ENCODE peak calls at places on chromosomes 11 and 22, in eight cellular contexts. H is naive thymus-derived CD4-positive, alpha-beta T cell; N is thoracic aorta; T is psoas muscle; K is HAP-1; E is IMR-90; L is heart right ventricle; C is PC-3. Q is an unnamed sample. For H3K4me1 and H3K27me3, the result is how much of the 10 kb centered on the place peaks cover.

GRCh38 chr11:16211407-16211806 is 144.9 kb downstream of the SOX6 start:
- DNase-seq in H (no peak), N (no peak), T (no peak), K (no peak), E (no peak), L (no peak), C (no peak), Q (no peak)

GRCh38 chr11:93735627-93736026 is 5.7 kb downstream of the TAF1D start:
- DNase-seq in H (no peak), N (no peak), T (no peak), K (no peak), E (no peak), L (no peak), C (no peak), Q (no peak)

GRCh38 chr11:65419773-65420481 is 2.7 kb upstream of the NEAT1 start:
- DNase-seq in H (peak), N (peak), T (peak), K (peak), E (peak), L (peak), C (peak), Q (peak)

GRCh38 chr22:34111210-34111824 is 191.0 kb upstream of the LARGE1 start:
- DNase-seq in H (no peak), N (no peak), T (no peak), K (peak), E (no peak), L (no peak), C (peak), Q (peak)

GRCh38 chr11:67439321-67440228 is 2.1 kb upstream of the PTPRCAP start:
- DNase-seq in H (peak), N (no peak), T (peak), K (no peak), E (no peak), L (no peak), C (peak), Q (no peak)

GRCh38 chr11:135033545-135033944 is 621.5 kb upstream of the B3GAT1 start:
- DNase-seq in H (no peak), N (no peak), T (no peak), K (peak), E (no peak), L (no peak), C (no peak), Q (peak)

GRCh38 chr11:27409060-27409459 is 46.0 kb upstream of the CCDC34 start:
- DNase-seq in H (no peak), N (no peak), T (no peak), K (no peak), E (no peak), L (no peak), C (no peak), Q (no peak)

GRCh38 chr22:17898375-17898774 is 124.1 kb upstream of the BID start:
- DNase-seq in H (no peak), N (no peak), T (no peak), K (no peak), E (no peak), L (no peak), C (no peak), Q (no peak)

GRCh38 chr22:43945632-43946390 is 9.4 kb upstream of the SAMM50 start:
- DNase-seq in H (peak), N (no peak), T (peak), K (peak), E (peak), L (peak), C (peak), Q (peak)

GRCh38 chr11:58451585-58451984 is 9.5 kb upstream of the OR5B12 start:
- DNase-seq in H (no peak), N (no peak), T (no peak), K (no peak), E (peak), L (no peak), C (no peak), Q (no peak)

GRCh38 chr11:78547931-78548705 is 26.5 kb downstream of the NARS2 start:
- DNase-seq in H (no peak), N (no peak), T (no peak), K (no peak), E (no peak), L (no peak), C (no peak), Q (no peak)

GRCh38 chr22:50089231-50090140 is at the start of gene MOV10L1:
- DNase-seq in H (no peak), N (no peak), T (no peak), K (no peak), E (no peak), L (no peak), C (no peak), Q (no peak)

GRCh38 chr11:69396948-69397307 is 84.5 kb upstream of the LINC01488 start:
- DNase-seq in H (no peak), N (no peak), T (peak), K (no peak), E (no peak), L (no peak), C (no peak), Q (no peak)

GRCh38 chr11:93089474-93090102 is 108.2 kb downstream of the SLC36A4 start:
- DNase-seq in H (no peak), N (no peak), T (no peak), K (peak), E (peak), L (no peak), C (peak), Q (peak)

GRCh38 chr22:30288414-30289125 is 735 bp downstream of the CASTOR1 start:
- DNase-seq in H (no peak), N (no peak), T (no peak), K (no peak), E (no peak), L (no peak), C (no peak), Q (no peak)

GRCh38 chr11:41245184-41245583 is 214.3 kb downstream of the LRRC4C start:
- DNase-seq in H (no peak), N (no peak), T (no peak), K (no peak), E (no peak), L (peak), C (no peak), Q (no peak)

GRCh38 chr11:120248551-120249278 is 8.8 kb downstream of the POU2F3 start:
- DNase-seq in H (no peak), N (no peak), T (no peak), K (no peak), E (peak), L (no peak), C (peak), Q (no peak)

GRCh38 chr11:102753267-102753666 is 27.2 kb downstream of the MMP10 start:
- DNase-seq in H (no peak), N (no peak), T (no peak), K (no peak), E (no peak), L (no peak), C (no peak), Q (no peak)

GRCh38 chr11:134574425-134574824 is 162.4 kb upstream of the B3GAT1 start:
- DNase-seq in H (no peak), N (no peak), T (no peak), K (no peak), E (no peak), L (no peak), C (no peak), Q (no peak)

GRCh38 chr11:3995949-3996554 is 98.5 kb upstream of the RRM1 start:
- DNase-seq in H (no peak), N (no peak), T (no peak), K (no peak), E (peak), L (no peak), C (peak), Q (no peak)

GRCh38 chr11:57680552-57680874 is 12.6 kb downstream of the ZDHHC5 start:
- DNase-seq in H (no peak), N (no peak), T (no peak), K (no peak), E (peak), L (no peak), C (peak), Q (no peak)

GRCh38 chr11:11876458-11876857 is 34.7 kb downstream of the USP47 start:
- DNase-seq in H (no peak), N (no peak), T (peak), K (no peak), E (no peak), L (no peak), C (peak), Q (peak)

GRCh38 chr11:88359529-88359928 is 22.0 kb upstream of the CTSC start:
- DNase-seq in H (peak), N (no peak), T (no peak), K (no peak), E (no peak), L (no peak), C (no peak), Q (no peak)

GRCh38 chr11:69361466-69361865 is 67.5 kb downstream of the MYEOV start:
- DNase-seq in H (no peak), N (no peak), T (no peak), K (no peak), E (no peak), L (no peak), C (no peak), Q (no peak)

GRCh38 chr11:19474954-19475811 is 234.4 kb upstream of the E2F8 start:
- DNase-seq in H (no peak), N (no peak), T (no peak), K (peak), E (no peak), L (no peak), C (no peak), Q (no peak)

GRCh38 chr11:122755409-122755808 is 82.9 kb upstream of the CRTAM start:
- DNase-seq in H (no peak), N (no peak), T (no peak), K (no peak), E (no peak), L (no peak), C (no peak), Q (no peak)

GRCh38 chr11:74412733-74413359 is 14.6 kb upstream of the PGM2L1 start:
- DNase-seq in H (no peak), N (no peak), T (no peak), K (no peak), E (no peak), L (no peak), C (no peak), Q (no peak)

GRCh38 chr11:64833198-64833502 is 11.3 kb downstream of the CDC42BPG start:
- DNase-seq in H (no peak), N (no peak), T (no peak), K (no peak), E (no peak), L (no peak), C (no peak), Q (no peak)

DNA sequence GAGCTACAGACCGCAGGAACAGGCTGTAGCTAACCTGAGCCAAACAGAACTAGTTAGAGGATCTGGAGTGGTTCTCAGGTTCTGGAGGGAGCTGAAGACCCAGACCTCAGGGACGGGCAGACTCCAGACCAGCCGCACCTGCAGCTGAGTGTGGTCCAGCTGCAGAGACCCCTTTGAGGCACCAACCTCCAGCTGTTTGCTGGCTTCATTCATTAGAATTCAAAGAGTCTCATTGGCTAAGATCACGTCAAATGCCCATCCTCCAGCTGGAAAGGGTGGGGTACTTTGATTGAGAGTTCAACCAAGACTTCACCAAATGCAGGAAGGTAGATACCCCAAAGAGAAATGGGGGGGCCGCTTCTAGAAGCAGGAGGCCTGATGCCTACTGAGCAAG is 13.4 kb upstream of the IL2RB start:
- DNase-seq in H (no peak), N (no peak), T (no peak), K (no peak), E (no peak), L (no peak), C (no peak), Q (no peak)
- H3K4me3 ChIP-seq in H (peak), N (no peak), T (no peak), K (no peak), E (no peak), L (no peak), C (no peak), Q (no peak)

GRCh38 chr11:1880746-1881441 is 10.8 kb downstream of the PRR33 start:
- DNase-seq in H (no peak), N (no peak), T (no peak), K (no peak), E (no peak), L (no peak), C (no peak), Q (no peak)

GRCh38 chr11:1879342-1879940 is 12.3 kb downstream of the PRR33 start:
- DNase-seq in H (no peak), N (no peak), T (no peak), K (no peak), E (no peak), L (peak), C (no peak), Q (no peak)

GRCh38 chr11:1878134-1879031 is 13.3 kb downstream of the PRR33 start:
- DNase-seq in H (no peak), N (no peak), T (peak), K (no peak), E (no peak), L (peak), C (no peak), Q (no peak)

GRCh38 chr11:1881442-1882264 is 10.0 kb downstream of the PRR33 start:
- DNase-seq in H (no peak), N (no peak), T (peak), K (no peak), E (no peak), L (peak), C (no peak), Q (peak)

DNA sequence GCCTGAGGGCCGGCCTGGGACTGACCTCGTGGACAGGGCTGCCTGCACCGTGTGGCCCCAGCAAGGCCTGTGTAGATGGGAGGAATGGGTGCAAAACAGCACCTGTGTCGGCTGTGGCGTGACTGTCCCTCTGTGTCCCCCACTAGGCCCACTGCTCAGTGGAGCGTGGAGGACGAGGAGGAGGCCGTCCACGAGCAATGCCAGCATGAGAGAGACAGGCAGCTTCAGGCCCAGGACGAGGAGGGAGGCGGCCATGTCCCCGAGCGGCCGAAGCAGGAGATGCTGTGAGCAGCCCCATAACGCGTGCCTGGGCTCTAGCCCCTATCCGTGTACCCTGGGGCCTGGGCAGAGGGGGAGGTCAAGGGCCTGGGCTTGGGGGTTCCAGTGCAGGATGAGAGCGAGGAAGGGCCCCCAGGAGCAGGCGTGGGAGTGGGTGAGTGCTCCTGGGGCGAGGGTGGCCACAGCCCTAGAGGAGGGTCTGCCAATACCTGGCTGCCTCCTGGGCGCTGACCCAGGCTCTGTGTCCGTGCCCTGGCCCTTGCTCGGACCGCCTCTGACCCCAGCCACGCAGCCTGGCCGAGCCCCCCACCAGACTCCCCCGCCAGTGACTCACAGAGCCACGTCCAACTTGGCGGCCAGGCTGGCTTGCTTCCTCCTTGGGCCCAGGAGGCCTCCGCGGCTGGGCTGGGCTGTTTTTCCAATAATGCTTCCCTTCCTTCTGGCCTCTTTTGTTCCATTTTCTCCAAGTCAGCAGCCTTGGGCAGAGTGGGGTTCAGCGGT is 11.6 kb downstream of the PRR33 start:
- DNase-seq in H (no peak), N (no peak), T (peak), K (no peak), E (no peak), L (peak), C (no peak), Q (no peak)
- H3K4me1 ChIP-seq in H (under half), N (under half), T (under half), K (under half), E (under half), L (half or more), C (under half), Q (under half)

GRCh38 chr11:15148181-15148580 is 33.5 kb downstream of the INSC start:
- DNase-seq in H (no peak), N (no peak), T (no peak), K (no peak), E (peak), L (no peak), C (no peak), Q (no peak)

GRCh38 chr11:15146271-15147003 is 31.7 kb downstream of the INSC start:
- DNase-seq in H (no peak), N (no peak), T (no peak), K (no peak), E (peak), L (no peak), C (no peak), Q (no peak)

GRCh38 chr11:15149050-15149449 is 34.3 kb downstream of the INSC start:
- DNase-seq in H (no peak), N (no peak), T (no peak), K (no peak), E (no peak), L (no peak), C (no peak), Q (no peak)

GRCh38 chr11:15153231-15153630 is 38.5 kb downstream of the INSC start:
- DNase-seq in H (no peak), N (no peak), T (no peak), K (no peak), E (no peak), L (no peak), C (no peak), Q (no peak)

DNA sequence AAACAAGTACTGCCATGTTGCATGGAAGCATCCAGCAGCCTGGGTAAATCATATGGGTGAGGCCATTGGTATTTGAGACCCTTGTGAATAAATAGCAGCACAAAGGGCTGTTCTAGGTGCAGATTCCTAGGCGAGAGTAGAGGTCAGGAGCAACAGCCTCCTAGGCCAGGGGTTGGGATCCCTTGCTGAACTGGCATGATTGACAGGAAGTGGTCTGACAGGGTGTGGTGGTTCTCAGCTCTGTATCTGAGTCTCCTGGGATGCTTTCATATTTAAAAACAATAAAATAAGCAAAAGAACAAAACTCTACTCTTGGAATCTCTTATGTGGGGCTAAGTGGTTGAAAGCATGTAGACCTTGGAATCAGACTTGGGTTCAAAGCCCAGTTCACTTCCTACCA is 35.8 kb downstream of the INSC start:
- DNase-seq in H (no peak), N (no peak), T (no peak), K (no peak), E (no peak), L (no peak), C (no peak), Q (no peak)
- H3K27me3 ChIP-seq in H (under half), N (under half), T (under half), K (under half), E (under half), L (under half), C (under half), Q (under half)

GRCh38 chr22:36330127-36330526 is 57.6 kb downstream of the MYH9 start:
- DNase-seq in H (no peak), N (no peak), T (no peak), K (no peak), E (no peak), L (no peak), C (no peak), Q (no peak)

GRCh38 chr22:36331306-36331911 is 56.4 kb downstream of the MYH9 start:
- DNase-seq in H (peak), N (peak), T (peak), K (no peak), E (peak), L (peak), C (peak), Q (peak)

GRCh38 chr22:36329217-36330078 is 58.3 kb downstream of the MYH9 start:
- DNase-seq in H (peak), N (peak), T (no peak), K (peak), E (peak), L (no peak), C (peak), Q (peak)

GRCh38 chr22:36331912-36332622 is 55.7 kb downstream of the MYH9 start:
- DNase-seq in H (peak), N (no peak), T (peak), K (no peak), E (peak), L (peak), C (peak), Q (no peak)

GRCh38 chr22:36330655-36331305 is 57.0 kb downstream of the MYH9 start:
- DNase-seq in H (no peak), N (peak), T (peak), K (no peak), E (peak), L (peak), C (peak), Q (no peak)
- H3K4me3 ChIP-seq in H (peak), N (peak), T (peak), K (no peak), E (no peak), L (peak), C (peak), Q (no peak)

GRCh38 chr22:40187389-40187788 is 9.7 kb downstream of the TNRC6B start:
- DNase-seq in H (no peak), N (no peak), T (no peak), K (no peak), E (no peak), L (no peak), C (no peak), Q (no peak)
- H3K4me1 ChIP-seq in H (under half), N (under half), T (half or more), K (under half), E (under half), L (half or more), C (under half), Q (under half)

DNA sequence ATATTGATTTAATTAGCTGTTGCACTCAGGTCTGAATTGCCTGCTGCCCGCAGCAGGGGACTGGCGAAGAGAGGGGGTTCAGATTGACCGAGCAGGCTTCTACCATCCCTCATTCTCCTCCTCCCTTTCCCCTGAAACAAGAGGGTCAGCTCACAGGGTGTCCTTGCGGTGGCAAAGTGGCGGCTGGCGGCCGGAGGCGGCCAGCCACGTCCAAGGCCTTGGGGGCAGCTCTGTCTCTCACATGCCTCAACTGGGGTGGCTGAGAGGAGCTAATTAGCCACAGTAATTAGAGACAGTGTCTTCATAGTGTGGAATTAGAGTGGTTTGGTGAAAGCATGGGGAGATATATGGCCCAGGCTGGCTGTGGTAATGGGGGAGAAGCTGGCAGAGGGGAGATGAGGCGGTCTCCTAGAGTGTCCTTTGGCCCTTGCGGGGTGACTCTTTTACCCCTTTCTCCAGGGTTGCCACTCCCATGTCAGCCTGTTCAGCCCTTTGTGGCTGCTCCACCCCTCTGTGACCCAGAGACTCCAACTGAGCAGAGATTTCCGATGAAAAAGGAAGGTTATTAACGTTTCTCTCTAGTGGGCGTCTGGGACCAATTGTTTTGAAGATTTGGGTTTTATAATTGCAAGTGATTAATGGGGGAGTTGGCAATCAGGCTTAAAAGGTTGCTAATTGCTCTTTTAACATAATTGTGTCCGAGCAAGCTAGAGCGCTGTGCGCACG is 295.4 kb downstream of the MIAT start:
- DNase-seq in H (no peak), N (no peak), T (no peak), K (no peak), E (no peak), L (no peak), C (no peak), Q (no peak)
- H3K27me3 ChIP-seq in H (under half), N (under half), T (half or more), K (under half), E (under half), L (under half), C (under half), Q (under half)

Q was measured in Caco-2.